ENCODE peak calls at places on chromosomes 7 and 10, in five cellular contexts. One of them, this sample, is unnamed.

GRCh38 chr10:87845624-87846377 is 17.5 kb downstream of the KLLN start:
- DNase-seq in IMR-90: peak; percentile 97
- DNase-seq in breast epithelium: no peak
- DNase-seq in GM12878: no peak
- DNase-seq in sigmoid colon: no peak
- DNase-seq in this sample: no peak

GRCh38 chr10:28494420-28494819 is 38.5 kb upstream of the WAC start:
- DNase-seq in breast epithelium: no peak
- DNase-seq in IMR-90: no peak
- DNase-seq in GM12878: no peak
- DNase-seq in sigmoid colon: no peak
- DNase-seq in this sample: peak; percentile 73

GRCh38 chr10:58385784-58386112 is 538 bp downstream of the TFAM start:
- DNase-seq in IMR-90: peak; percentile 17
- DNase-seq in GM12878: no peak
- DNase-seq in sigmoid colon: no peak
- DNase-seq in breast epithelium: no peak
- DNase-seq in this sample: peak; percentile 62

GRCh38 chr7:19122018-19122588 is 4.7 kb upstream of the TWIST1 start:
- DNase-seq in IMR-90: peak; percentile 72
- DNase-seq in sigmoid colon: no peak
- DNase-seq in breast epithelium: no peak
- DNase-seq in GM12878: no peak
- DNase-seq in this sample: peak; percentile 1

GRCh38 chr10:109875151-109875568 is 48.2 kb downstream of the XPNPEP1 start:
- DNase-seq in IMR-90: no peak
- DNase-seq in GM12878: no peak
- DNase-seq in breast epithelium: no peak
- DNase-seq in sigmoid colon: peak; percentile 73
- DNase-seq in this sample: no peak

GRCh38 chr10:114151486-114151885 is 22.5 kb downstream of the CCDC186 start:
- DNase-seq in IMR-90: peak; percentile 92
- DNase-seq in breast epithelium: no peak
- DNase-seq in sigmoid colon: no peak
- DNase-seq in GM12878: no peak
- DNase-seq in this sample: no peak

GRCh38 chr7:141697211-141697871 is 4.6 kb downstream of the DENND11 start:
- DNase-seq in breast epithelium: no peak
- DNase-seq in GM12878: no peak
- DNase-seq in IMR-90: peak; percentile 74
- DNase-seq in sigmoid colon: no peak
- DNase-seq in this sample: no peak

GRCh38 chr10:91077549-91078017 is 142.9 kb upstream of the PCGF5 start:
- DNase-seq in GM12878: no peak
- DNase-seq in breast epithelium: peak; percentile 63
- DNase-seq in IMR-90: peak; percentile 11
- DNase-seq in sigmoid colon: no peak
- DNase-seq in this sample: no peak

GRCh38 chr7:1029637-1030443 is 14.5 kb upstream of the GPR146 start:
- DNase-seq in breast epithelium: no peak
- DNase-seq in sigmoid colon: no peak
- DNase-seq in GM12878: no peak
- DNase-seq in IMR-90: no peak
- DNase-seq in this sample: no peak

GRCh38 chr7:1028775-1029636 is 15.3 kb upstream of the GPR146 start:
- DNase-seq in breast epithelium: peak; percentile 83
- DNase-seq in sigmoid colon: peak; percentile 96
- DNase-seq in GM12878: no peak
- DNase-seq in IMR-90: peak; percentile 95
- DNase-seq in this sample: peak; percentile 89

GRCh38 chr7:1026721-1027151 is 17.6 kb upstream of the GPR146 start:
- DNase-seq in GM12878: no peak
- DNase-seq in breast epithelium: no peak
- DNase-seq in sigmoid colon: no peak
- DNase-seq in IMR-90: no peak
- DNase-seq in this sample: no peak

GRCh38 chr7:1027285-1028043 is 16.9 kb upstream of the GPR146 start:
- DNase-seq in GM12878: no peak
- DNase-seq in sigmoid colon: no peak
- DNase-seq in IMR-90: peak; percentile 42
- DNase-seq in breast epithelium: no peak
- DNase-seq in this sample: peak; percentile 44

DNA sequence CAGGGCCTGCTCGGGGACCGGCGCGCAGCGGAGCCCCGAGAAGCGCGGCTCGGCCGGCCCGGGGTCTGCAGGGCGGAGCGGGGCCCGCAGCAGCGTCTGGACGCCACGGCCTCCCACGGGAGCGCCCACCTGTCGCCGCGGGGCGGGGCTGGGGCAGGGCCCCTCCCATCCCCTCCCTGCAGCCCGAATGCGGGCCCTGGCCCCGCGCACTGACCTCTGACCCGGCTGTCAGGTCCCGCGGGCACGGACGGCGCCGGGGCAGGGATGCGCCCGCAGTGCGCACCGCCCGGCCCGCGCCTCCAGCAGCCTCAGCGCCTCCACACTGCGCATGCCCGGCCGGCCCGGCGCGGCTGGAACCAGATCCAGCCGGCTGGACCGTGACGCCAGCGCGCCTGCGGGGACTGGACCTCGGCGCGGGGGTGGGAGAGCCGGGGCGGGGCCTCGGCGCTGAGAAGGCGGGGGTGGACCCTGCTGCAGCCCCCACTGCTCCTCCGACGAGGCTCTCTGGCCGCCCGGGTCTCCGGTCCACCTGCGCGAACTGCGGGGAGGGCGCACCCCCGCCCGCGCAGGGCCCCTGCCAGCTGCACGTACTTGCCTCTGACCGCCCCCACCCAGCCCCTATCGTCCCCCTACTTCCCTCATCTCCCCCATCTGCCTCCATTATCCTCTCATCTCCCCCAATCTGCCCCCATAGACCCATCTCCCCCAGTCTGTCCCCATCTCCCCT is 16.1 kb upstream of the GPR146 start:
- DNase-seq in breast epithelium: peak; percentile 92
- DNase-seq in sigmoid colon: peak; percentile 95
- DNase-seq in GM12878: no peak
- DNase-seq in IMR-90: peak; percentile 86
- DNase-seq in this sample: peak; percentile 95
- TF ChIP-seq POLR2A in breast epithelium: no peak
- TF ChIP-seq POLR2A in sigmoid colon: peak; percentile 13
- TF ChIP-seq POLR2A in GM12878: peak; percentile 84
- TF ChIP-seq POLR2A in IMR-90: peak; percentile 49
- TF ChIP-seq POLR2A in this sample: peak; percentile 57

GRCh38 chr7:157152391-157152937 is 13.7 kb downstream of the UBE3C start:
- DNase-seq in sigmoid colon: no peak
- DNase-seq in IMR-90: no peak
- DNase-seq in GM12878: no peak
- DNase-seq in breast epithelium: no peak
- DNase-seq in this sample: no peak
- TF ChIP-seq POLR2A in sigmoid colon: no peak
- TF ChIP-seq POLR2A in IMR-90: no peak
- TF ChIP-seq POLR2A in GM12878: no peak
- TF ChIP-seq POLR2A in breast epithelium: no peak
- TF ChIP-seq POLR2A in this sample: no peak

GRCh38 chr10:6050801-6051445 is 11.2 kb downstream of the IL2RA start:
- DNase-seq in sigmoid colon: peak; percentile 85
- DNase-seq in GM12878: peak; percentile 89
- DNase-seq in IMR-90: peak; percentile 44
- DNase-seq in breast epithelium: no peak
- DNase-seq in this sample: peak; percentile 87
- TF ChIP-seq POLR2A in sigmoid colon: no peak
- TF ChIP-seq POLR2A in GM12878: peak; percentile 67
- TF ChIP-seq POLR2A in IMR-90: no peak
- TF ChIP-seq POLR2A in breast epithelium: no peak
- TF ChIP-seq POLR2A in this sample: no peak

GRCh38 chr7:106285051-106285800 is 443 bp upstream of the NAMPT start:
- DNase-seq in IMR-90: peak; percentile 97
- DNase-seq in GM12878: peak; percentile 97
- DNase-seq in breast epithelium: peak; percentile 99
- DNase-seq in sigmoid colon: peak; percentile 99
- DNase-seq in this sample: peak; percentile 97
- TF ChIP-seq POLR2A in IMR-90: peak; percentile 80
- TF ChIP-seq POLR2A in GM12878: peak; percentile 78
- TF ChIP-seq POLR2A in breast epithelium: peak; percentile 75
- TF ChIP-seq POLR2A in sigmoid colon: no peak
- TF ChIP-seq POLR2A in this sample: peak; percentile 76

This sample was measured in erythroblast.